ENCODE peak calls at places on chromosome 6, in seven cellular contexts. S, J, E, V, H, G and Q are unnamed samples.

GRCh38 chr6:169638388-169638787 is 63.4 kb downstream of the WDR27 start:
- DNase-seq in S (no peak), J (no peak), E (peak), V (no peak), H (no peak), G (no peak), Q (no peak)

GRCh38 chr6:159084493-159085091 is 39.8 kb upstream of the TAGAP start:
- DNase-seq in S (no peak), J (no peak), E (no peak), V (no peak), H (no peak), G (no peak), Q (no peak)

GRCh38 chr6:15481892-15482291 is 180.9 kb downstream of the DTNBP1 start:
- DNase-seq in S (peak), J (no peak), E (no peak), V (no peak), H (no peak), G (no peak), Q (no peak)

GRCh38 chr6:34143884-34144580 is 1.9 kb downstream of the GRM4 start:
- DNase-seq in S (peak), J (peak), E (peak), V (peak), H (no peak), G (no peak), Q (peak)

GRCh38 chr6:14656676-14657075 is 539.1 kb downstream of the CD83 start:
- DNase-seq in S (no peak), J (no peak), E (no peak), V (no peak), H (no peak), G (no peak), Q (no peak)

GRCh38 chr6:166930354-166930891 is 25.9 kb downstream of the RNASET2 start:
- DNase-seq in S (no peak), J (no peak), E (no peak), V (no peak), H (no peak), G (no peak), Q (no peak)

GRCh38 chr6:152976749-152977148 is 6.1 kb downstream of the FBXO5 start:
- DNase-seq in S (no peak), J (no peak), E (no peak), V (no peak), H (no peak), G (no peak), Q (no peak)

GRCh38 chr6:139240161-139241010 is 51.4 kb downstream of the TXLNB start:
- DNase-seq in S (no peak), J (no peak), E (no peak), V (no peak), H (no peak), G (no peak), Q (peak)

GRCh38 chr6:11033825-11034224 is 10.3 kb downstream of the ELOVL2 start:
- DNase-seq in S (no peak), J (no peak), E (no peak), V (no peak), H (no peak), G (no peak), Q (no peak)

GRCh38 chr6:140980265-140980887 is 1152.3 kb upstream of the GJE1 start:
- DNase-seq in S (no peak), J (no peak), E (no peak), V (no peak), H (no peak), G (no peak), Q (no peak)

GRCh38 chr6:109695468-109695867 is 4.4 kb downstream of the FIG4 start:
- DNase-seq in S (no peak), J (peak), E (no peak), V (no peak), H (no peak), G (no peak), Q (no peak)

GRCh38 chr6:143605894-143606293 is 71.9 kb upstream of the PHACTR2 start:
- DNase-seq in S (no peak), J (no peak), E (no peak), V (no peak), H (no peak), G (no peak), Q (no peak)

GRCh38 chr6:20286968-20287565 is 74.8 kb upstream of the MBOAT1 start:
- DNase-seq in S (no peak), J (no peak), E (no peak), V (no peak), H (no peak), G (no peak), Q (no peak)

GRCh38 chr6:24768361-24768760 is 6.4 kb upstream of the GMNN start:
- DNase-seq in S (no peak), J (no peak), E (no peak), V (no peak), H (no peak), G (no peak), Q (no peak)

GRCh38 chr6:32609731-32610640 is 20.3 kb upstream of the HLA-DRB1 start:
- DNase-seq in S (peak), J (peak), E (peak), V (peak), H (peak), G (peak), Q (peak)

GRCh38 chr6:134111062-134111677 is 58.7 kb upstream of the SLC2A12 start:
- DNase-seq in S (peak), J (peak), E (no peak), V (peak), H (peak), G (no peak), Q (peak)

GRCh38 chr6:14746139-14746837 is 499.6 kb upstream of the JARID2 start:
- DNase-seq in S (no peak), J (no peak), E (no peak), V (no peak), H (no peak), G (no peak), Q (no peak)

GRCh38 chr6:144528605-144529425 is 243.7 kb downstream of the UTRN start:
- DNase-seq in S (peak), J (no peak), E (no peak), V (no peak), H (no peak), G (no peak), Q (no peak)

GRCh38 chr6:143337201-143337949 is 113.1 kb downstream of the ADAT2 start:
- DNase-seq in S (peak), J (peak), E (peak), V (peak), H (peak), G (no peak), Q (peak)

GRCh38 chr6:38155144-38155543 is 335.6 kb downstream of the ZFAND3 start:
- DNase-seq in S (no peak), J (peak), E (no peak), V (no peak), H (no peak), G (no peak), Q (no peak)

GRCh38 chr6:57177545-57178225 is 5.6 kb downstream of the BAG2 start:
- DNase-seq in S (no peak), J (no peak), E (no peak), V (no peak), H (no peak), G (no peak), Q (no peak)

GRCh38 chr6:26568601-26569432 is 27.9 kb upstream of the ABT1 start:
- DNase-seq in S (peak), J (peak), E (peak), V (peak), H (peak), G (peak), Q (peak)

GRCh38 chr6:42093582-42094329 is 43.4 kb downstream of the TAF8 start:
- DNase-seq in S (peak), J (peak), E (peak), V (no peak), H (no peak), G (no peak), Q (peak)

GRCh38 chr6:16477367-16478149 is 239.2 kb downstream of the GMPR start:
- DNase-seq in S (no peak), J (no peak), E (no peak), V (no peak), H (no peak), G (no peak), Q (no peak)

GRCh38 chr6:142874676-142875075 is 70.3 kb downstream of the HIVEP2 start:
- DNase-seq in S (peak), J (peak), E (no peak), V (no peak), H (no peak), G (no peak), Q (no peak)

GRCh38 chr6:22001336-22002027 is 295.4 kb downstream of the PRL start:
- DNase-seq in S (no peak), J (no peak), E (no peak), V (no peak), H (no peak), G (no peak), Q (no peak)

GRCh38 chr6:41028618-41029486 is 10.2 kb downstream of the UNC5CL start:
- DNase-seq in S (no peak), J (no peak), E (no peak), V (no peak), H (no peak), G (no peak), Q (no peak)

GRCh38 chr6:19995575-19996257 is 158.5 kb downstream of the ID4 start:
- DNase-seq in S (peak), J (no peak), E (no peak), V (no peak), H (no peak), G (no peak), Q (no peak)

GRCh38 chr6:11064836-11065235 is 20.7 kb upstream of the ELOVL2 start:
- DNase-seq in S (no peak), J (no peak), E (no peak), V (peak), H (no peak), G (no peak), Q (no peak)

GRCh38 chr6:16061833-16062232 is 67.1 kb upstream of the MYLIP start:
- DNase-seq in S (no peak), J (no peak), E (no peak), V (no peak), H (no peak), G (no peak), Q (no peak)

GRCh38 chr6:81981812-81982211 is 229.3 kb upstream of the TENT5A start:
- DNase-seq in S (no peak), J (no peak), E (no peak), V (no peak), H (peak), G (no peak), Q (no peak)

GRCh38 chr6:125700591-125701353 is 48.7 kb upstream of the HEY2 start:
- DNase-seq in S (no peak), J (no peak), E (no peak), V (no peak), H (no peak), G (no peak), Q (no peak)

GRCh38 chr6:13490402-13490801 is 3.0 kb upstream of the GFOD1 start:
- DNase-seq in S (no peak), J (no peak), E (no peak), V (no peak), H (no peak), G (no peak), Q (no peak)

GRCh38 chr6:69866351-69867074 is at the start of gene COL19A1:
- DNase-seq in S (no peak), J (no peak), E (peak), V (peak), H (no peak), G (peak), Q (no peak)

DNA sequence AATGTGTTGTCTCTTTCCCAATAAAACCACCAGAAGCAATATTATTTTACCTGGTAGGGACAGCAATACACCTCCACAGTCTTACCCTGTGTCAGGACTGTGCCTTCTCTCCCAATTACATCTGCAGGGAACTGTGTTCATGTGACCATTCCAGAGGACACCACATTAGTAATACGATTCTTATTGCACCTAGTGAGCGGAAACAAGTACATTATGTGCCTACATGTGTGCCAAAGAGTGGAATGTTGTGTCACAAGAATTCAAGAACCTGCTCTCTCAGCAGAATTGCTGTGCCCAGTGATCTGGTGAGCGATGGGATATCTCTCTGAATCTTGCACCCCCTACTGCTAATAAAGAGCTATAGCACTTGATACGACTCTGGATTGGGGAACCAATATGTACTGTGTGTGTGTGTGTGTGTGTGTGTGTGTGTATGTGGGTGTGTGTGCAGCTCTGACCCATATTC is 57.4 kb upstream of the FOXC1 start:
- DNase-seq in S (peak), J (peak), E (no peak), V (no peak), H (peak), G (no peak), Q (peak)
- TF ChIP-seq JUND in S (no peak), J (no peak), E (no peak), V (no peak), H (no peak), G (no peak), Q (no peak)

DNA sequence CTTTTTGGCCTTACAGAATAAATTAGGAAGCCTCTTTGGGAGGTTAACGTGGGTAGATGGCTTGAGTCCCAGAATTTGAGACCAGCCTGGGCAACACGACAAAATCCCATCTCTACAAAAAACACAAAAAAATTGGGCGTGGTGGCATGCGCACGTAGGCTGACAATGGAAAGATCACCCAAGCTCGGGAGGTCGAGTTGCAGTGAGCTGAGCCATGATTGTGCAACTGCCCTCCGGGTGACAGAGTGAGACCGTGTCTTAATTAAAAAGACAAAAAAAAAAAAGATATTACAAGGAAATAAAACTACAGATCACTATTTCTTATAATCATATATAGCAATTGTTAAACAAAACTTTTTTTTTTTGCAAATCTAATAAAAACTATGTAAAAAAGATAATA is 43.4 kb upstream of the ASCC3 start:
- DNase-seq in S (no peak), J (no peak), E (no peak), V (no peak), H (no peak), G (no peak), Q (no peak)
- TF ChIP-seq JUND in S (no peak), J (no peak), E (no peak), V (no peak), H (no peak), G (no peak), Q (no peak)

DNA sequence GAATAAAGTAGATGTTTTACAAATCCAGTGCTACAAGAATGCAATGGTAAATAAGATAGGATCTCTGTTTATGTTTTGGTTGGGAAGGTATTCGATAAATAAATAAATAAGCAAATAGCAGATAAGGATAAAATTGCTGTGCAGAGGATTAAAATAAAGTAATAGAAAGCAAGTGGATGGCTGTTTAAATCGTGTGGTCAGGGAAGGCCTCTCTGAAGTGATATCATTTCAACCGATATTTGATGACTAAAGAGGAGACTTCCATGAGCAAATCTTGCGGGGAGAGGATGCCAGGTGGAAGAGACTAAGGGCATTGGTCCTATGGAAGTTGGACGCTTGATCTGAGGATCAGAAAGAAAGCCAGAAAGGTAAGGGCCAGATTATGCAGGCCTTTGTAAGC is 92.0 kb upstream of the CCN2 start:
- DNase-seq in S (no peak), J (no peak), E (no peak), V (no peak), H (no peak), G (no peak), Q (no peak)
- TF ChIP-seq JUND in S (no peak), J (no peak), E (no peak), V (no peak), H (no peak), G (no peak), Q (no peak)

DNA sequence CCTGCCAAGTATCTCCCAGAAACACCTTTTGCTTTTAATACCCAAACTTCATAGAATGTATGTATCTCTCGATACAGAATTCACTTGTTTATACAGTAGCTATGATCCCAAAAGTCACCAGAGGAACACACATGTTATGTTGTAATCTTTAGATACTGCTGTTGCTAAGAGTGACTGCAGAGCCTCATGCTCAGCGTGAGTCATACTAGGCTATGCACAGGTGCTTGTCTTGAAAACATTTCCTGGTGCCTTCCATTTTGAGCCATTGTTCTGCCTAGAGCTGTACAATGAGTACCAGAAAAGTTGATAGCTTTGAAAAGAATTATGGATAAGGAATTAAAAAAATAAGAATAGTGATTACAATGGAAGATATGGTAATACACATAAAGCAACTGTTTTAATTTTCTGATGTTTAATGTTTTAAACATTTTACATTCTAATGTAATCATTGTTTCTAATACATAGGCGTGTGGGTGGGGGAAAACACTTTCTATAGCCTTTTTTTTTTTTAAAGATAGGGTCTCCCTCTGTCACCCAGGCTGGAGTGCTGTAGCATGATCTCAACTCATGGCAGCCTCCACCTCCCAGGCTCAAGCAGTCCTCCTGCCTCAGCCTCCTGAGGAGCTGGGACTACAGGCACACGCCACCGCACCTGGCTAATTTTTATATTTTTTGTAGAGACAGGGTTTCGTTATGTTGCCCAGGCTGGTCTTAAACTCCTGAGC is 79.4 kb downstream of the CD24 start:
- DNase-seq in S (peak), J (peak), E (no peak), V (no peak), H (no peak), G (no peak), Q (no peak)
- TF ChIP-seq JUND in S (peak), J (no peak), E (peak), V (no peak), H (peak), G (no peak), Q (no peak)

DNA sequence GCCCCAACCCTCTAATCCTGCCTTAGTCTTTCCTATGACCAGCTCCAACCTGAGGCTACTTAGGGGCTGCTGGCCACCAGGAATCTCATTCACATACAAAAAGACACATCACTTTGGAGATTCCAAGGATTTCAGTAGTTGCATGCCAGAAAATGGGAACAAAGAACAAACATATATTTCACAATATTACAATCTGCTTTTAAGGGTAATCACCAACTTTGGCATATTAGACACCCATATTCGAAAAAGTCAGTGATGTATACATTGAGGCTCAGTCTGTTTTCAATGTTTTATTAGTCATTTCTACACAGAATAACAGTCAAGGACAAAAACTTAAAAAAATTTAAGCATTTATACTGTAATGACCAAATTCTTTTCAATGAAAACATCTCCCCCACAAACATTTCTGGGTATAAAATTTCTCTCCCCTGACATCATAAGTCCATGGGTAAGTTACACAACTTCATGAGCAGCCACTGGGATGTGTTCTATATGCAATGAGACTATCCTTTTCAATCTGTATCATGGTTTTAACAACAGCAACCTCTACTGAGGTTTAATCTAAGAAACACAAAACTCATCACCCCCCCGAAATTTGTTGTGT is 103.5 kb downstream of the MAP7 start:
- DNase-seq in S (no peak), J (no peak), E (no peak), V (no peak), H (no peak), G (no peak), Q (no peak)
- TF ChIP-seq JUND in S (no peak), J (no peak), E (no peak), V (no peak), H (no peak), G (no peak), Q (no peak)

DNA sequence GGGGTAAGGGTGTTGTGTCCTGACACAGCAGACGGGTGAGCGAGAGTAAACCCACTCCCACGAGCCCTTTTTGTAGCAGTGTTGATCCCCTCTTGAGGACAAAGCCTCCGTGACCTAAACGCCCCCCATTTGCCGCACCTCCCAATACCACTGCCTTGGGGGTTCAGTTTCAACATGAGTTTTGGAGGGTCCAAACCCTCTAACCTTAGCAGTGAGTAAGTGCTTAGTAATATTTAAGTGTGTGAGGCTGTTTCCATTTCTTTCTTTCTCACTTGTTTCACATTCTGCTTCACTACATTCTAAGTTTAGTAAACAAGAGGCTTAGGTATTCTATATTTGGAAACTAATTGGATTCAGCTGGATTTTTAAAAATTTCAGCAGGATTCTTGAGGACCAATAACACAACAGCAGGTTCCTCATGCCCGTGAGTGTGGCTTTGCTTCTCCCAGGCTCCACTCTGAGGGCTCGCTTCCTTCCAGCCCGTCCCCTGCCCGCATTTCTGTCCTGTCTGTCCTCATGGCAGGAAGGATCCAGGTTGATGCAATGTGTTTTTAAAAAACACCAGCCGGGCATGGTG is 41.2 kb downstream of the SNX9 start:
- DNase-seq in S (no peak), J (no peak), E (no peak), V (no peak), H (no peak), G (no peak), Q (no peak)
- TF ChIP-seq JUND in S (no peak), J (no peak), E (no peak), V (no peak), H (no peak), G (no peak), Q (no peak)

GRCh38 chr6:31037169-31037568 is 26.9 kb downstream of the MUC22 start:
- DNase-seq in S (no peak), J (no peak), E (no peak), V (no peak), H (no peak), G (no peak), Q (no peak)
- TF ChIP-seq JUND in S (no peak), J (no peak), E (no peak), V (no peak), H (no peak), G (no peak), Q (no peak)